ENCODE peak calls at places on chromosome X, in eight cellular contexts. N is BE2C, L is OCI-LY7, Y is cardiac muscle cell, B is brain microvascular endothelial cell, D is GM06990, X is AG09309, C is Karpas-422. S is an unnamed sample.

GRCh38 chrX:135974279-135974856 is 580 bp upstream of the MMGT1 start:
- DNase-seq in C (peak; percentile 86), D (peak; percentile 48), X (no peak), N (peak; percentile 84), B (no peak), Y (peak; percentile 83), L (peak; percentile 75), S (no peak)

GRCh38 chrX:149470960-149471359 is 34.1 kb downstream of the IDS start:
- DNase-seq in L (peak; percentile 64), D (peak; percentile 56), X (peak; percentile 8), Y (peak; percentile 71), B (peak; percentile 46), N (peak; percentile 71), C (peak; percentile 87), S (no peak)

GRCh38 chrX:153888344-153888743 is 2.4 kb upstream of the L1CAM start:
- DNase-seq in Y (no peak), L (peak; percentile 25), B (no peak), X (no peak), N (no peak), C (no peak), D (no peak), S (no peak)

GRCh38 chrX:125826080-125826479 is 340.0 kb downstream of the DCAF12L2 start:
- DNase-seq in N (no peak), C (peak; percentile 76), D (no peak), B (no peak), X (no peak), Y (no peak), L (no peak), S (no peak)

GRCh38 chrX:65750674-65751469 is 83.4 kb downstream of the MSN start:
- DNase-seq in L (no peak), C (no peak), N (no peak), D (no peak), X (no peak), B (no peak), Y (no peak), S (no peak)

GRCh38 chrX:119482497-119483480 is 14.5 kb downstream of the SLC25A5 start:
- DNase-seq in N (peak; percentile 65), Y (peak; percentile 53), X (no peak), L (no peak), C (peak; percentile 80), D (peak; percentile 66), B (peak; percentile 35), S (no peak)

GRCh38 chrX:139532834-139533233 is 2.3 kb downstream of the F9 start:
- DNase-seq in C (no peak), X (no peak), D (no peak), N (no peak), L (no peak), B (no peak), Y (no peak), S (no peak)

GRCh38 chrX:21838937-21839333 is 482 bp upstream of the MBTPS2 start:
- DNase-seq in L (peak; percentile 30), C (peak; percentile 74), B (no peak), X (no peak), N (no peak), Y (no peak), D (no peak), S (no peak)

GRCh38 chrX:12702509-12703091 is 88.6 kb upstream of the PRPS2 start:
- DNase-seq in X (no peak), N (peak; percentile 33), C (peak; percentile 66), B (no peak), Y (peak; percentile 22), L (peak; percentile 10), D (no peak), S (no peak)

GRCh38 chrX:154313147-154313546 is 17.6 kb downstream of the TKTL1 start:
- DNase-seq in D (no peak), B (no peak), N (no peak), L (no peak), Y (no peak), C (no peak), X (no peak), S (no peak)

GRCh38 chrX:151268836-151269235 is 92.5 kb downstream of the GPR50 start:
- DNase-seq in L (no peak), B (no peak), X (no peak), C (no peak), N (no peak), Y (no peak), D (no peak), S (no peak)

GRCh38 chrX:115147220-115147619 is 42.0 kb upstream of the RBMXL3 start:
- DNase-seq in L (no peak), C (peak; percentile 60), D (no peak), Y (no peak), N (no peak), B (no peak), X (no peak), S (no peak)

GRCh38 chrX:23386726-23387125 is 52.1 kb downstream of the PTCHD1 start:
- DNase-seq in D (no peak), N (no peak), C (no peak), Y (no peak), X (no peak), B (no peak), L (no peak), S (no peak)

GRCh38 chrX:13398073-13398823 is 78.4 kb upstream of the ATXN3L start:
- DNase-seq in D (no peak), C (peak; percentile 23), L (no peak), N (no peak), B (peak; percentile 98), X (peak; percentile 99), Y (no peak), S (peak; percentile 97)

GRCh38 chrX:153767674-153768055 is 3.6 kb downstream of the PLXNB3 start:
- DNase-seq in Y (no peak), B (no peak), N (no peak), C (no peak), X (no peak), D (peak; percentile 6), L (no peak), S (no peak)

GRCh38 chrX:57286507-57287251 is at the start of gene FAAH2:
- DNase-seq in B (no peak), X (no peak), D (peak; percentile 40), L (peak; percentile 81), C (peak; percentile 44), Y (peak; percentile 10), N (no peak), S (no peak)

GRCh38 chrX:39309721-39310152 is 508.5 kb downstream of the MID1IP1 start:
- DNase-seq in L (no peak), X (no peak), N (peak; percentile 19), D (no peak), B (peak; percentile 57), C (no peak), Y (no peak), S (no peak)

GRCh38 chrX:130594453-130594916 is 192.7 kb downstream of the RBMX2 start:
- DNase-seq in L (no peak), X (no peak), C (no peak), N (no peak), D (no peak), B (no peak), Y (no peak), S (no peak)

DNA sequence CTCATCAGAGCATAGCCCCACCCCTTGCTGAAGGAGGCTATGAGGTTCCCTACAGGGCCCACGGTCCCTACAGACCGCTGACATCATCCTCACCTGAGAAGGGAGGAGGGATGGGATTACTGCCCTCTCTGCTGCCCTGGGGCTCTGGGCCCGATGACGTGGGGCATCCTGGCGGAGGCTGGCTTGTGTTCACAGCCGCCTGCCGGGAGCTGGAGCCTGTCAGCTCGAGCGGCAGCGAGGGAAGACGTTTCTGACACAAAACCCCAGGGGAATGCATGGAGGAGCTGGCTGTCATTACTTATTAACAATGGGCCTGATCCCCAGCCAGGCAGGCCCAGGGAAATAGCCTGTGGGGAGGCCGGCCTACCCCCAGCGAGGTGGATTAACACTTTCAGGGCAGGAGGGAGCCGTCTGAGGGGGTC is 106.6 kb upstream of the ATP6AP2 start:
- DNase-seq in C (no peak), X (no peak), Y (peak; percentile 81), L (no peak), B (no peak), D (no peak), N (peak; percentile 92), S (no peak)
- H3K4me3 ChIP-seq in C (no peak overlapping the region), X (no peak overlapping the region), Y (no peak overlapping the region), L (no peak overlapping the region), B (no peak overlapping the region), D (no peak overlapping the region), N (no peak overlapping the region), S (no peak overlapping the region)

GRCh38 chrX:79259073-79259689 is 108.0 kb downstream of the ITM2A start:
- DNase-seq in N (peak; percentile 30), Y (no peak), X (no peak), C (no peak), D (peak; percentile 82), B (no peak), L (peak; percentile 78), S (no peak)
- H3K4me3 ChIP-seq in N (peak overlapping the region; percentile 34), Y (no peak overlapping the region), X (no peak overlapping the region), C (no peak overlapping the region), D (no peak overlapping the region), B (no peak overlapping the region), L (peak overlapping the region; percentile 30), S (no peak overlapping the region)

GRCh38 chrX:3166670-3167455 is 125.6 kb downstream of the ARSF start:
- DNase-seq in Y (no peak), L (no peak), D (no peak), N (no peak), B (no peak), C (no peak), X (no peak), S (no peak)

GRCh38 chrX:3167771-3168170 is 126.5 kb downstream of the ARSF start:
- DNase-seq in B (no peak), X (no peak), D (no peak), L (no peak), C (no peak), N (no peak), Y (no peak), S (no peak)

GRCh38 chrX:3165808-3166207 is 124.5 kb downstream of the ARSF start:
- DNase-seq in D (no peak), X (no peak), L (no peak), N (no peak), Y (no peak), C (no peak), B (no peak), S (no peak)

DNA sequence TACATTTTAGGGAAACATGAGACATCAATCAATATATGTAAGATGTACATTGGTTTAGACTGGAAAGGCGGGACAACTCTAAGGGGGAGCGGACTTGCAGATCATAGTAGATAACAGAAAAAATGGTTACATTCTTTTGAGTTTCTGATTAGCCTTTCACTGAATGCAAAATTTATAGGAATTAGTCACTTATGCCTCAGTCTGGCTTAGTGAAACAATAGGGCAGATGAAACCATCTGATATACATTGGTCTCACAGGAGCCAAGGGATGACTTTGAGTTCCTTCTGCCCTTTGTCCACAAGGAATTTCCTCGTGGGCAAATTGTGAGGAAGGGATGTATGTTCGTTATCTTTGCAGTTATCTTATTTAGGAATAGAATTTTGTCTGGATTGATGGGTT is 128.2 kb downstream of the ARSF start:
- DNase-seq in C (no peak), L (no peak), D (no peak), N (no peak), X (no peak), B (no peak), Y (no peak), S (no peak)
- H3K4me3 ChIP-seq in C (no peak overlapping the region), L (no peak overlapping the region), D (no peak overlapping the region), N (no peak overlapping the region), X (no peak overlapping the region), B (no peak overlapping the region), Y (no peak overlapping the region), S (no peak overlapping the region)

DNA sequence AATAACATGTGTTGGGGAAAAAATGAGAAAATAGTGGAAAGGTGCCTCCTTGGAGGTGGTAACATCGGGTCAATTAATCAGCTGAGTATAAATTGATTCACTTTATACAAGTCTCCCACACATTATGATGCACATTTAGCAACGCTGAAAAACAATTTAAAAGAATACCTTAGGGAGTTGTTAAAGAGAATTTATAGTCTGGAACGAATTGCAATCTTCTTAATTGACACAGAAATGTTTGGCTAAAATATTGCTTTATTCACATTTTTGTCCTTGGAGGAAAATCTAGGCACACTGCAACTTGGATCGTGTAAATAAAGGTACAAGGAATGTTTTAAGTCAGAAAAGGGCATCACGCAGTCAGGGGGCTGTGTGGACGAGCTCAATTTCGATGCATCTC is 84.2 kb downstream of the HPRT1 start:
- DNase-seq in L (no peak), D (no peak), X (no peak), B (no peak), N (no peak), Y (no peak), C (no peak), S (no peak)
- H3K4me3 ChIP-seq in L (no peak overlapping the region), D (no peak overlapping the region), X (no peak overlapping the region), B (peak overlapping the region; percentile 40), N (no peak overlapping the region), Y (peak overlapping the region; percentile 41), C (no peak overlapping the region), S (no peak overlapping the region)

S was measured in BJ.